ENCODE peak calls at places on chromosomes 3 and 15, in four cellular contexts. Y, E, F and T are unnamed samples.

GRCh38 chr3:47661121-47661752 is 82.6 kb upstream of the CSPG5 start:
- DNase-seq in Y (no peak), E (no peak), F (no peak), T (peak; percentile 38)

GRCh38 chr15:91967935-91968605 is 114.6 kb downstream of the SLCO3A1 start:
- DNase-seq in Y (no peak), E (no peak), F (no peak), T (no peak)

GRCh38 chr3:112056451-112056929 is 22.0 kb downstream of the TMPRSS7 start:
- DNase-seq in Y (no peak), E (no peak), F (no peak), T (peak; percentile 26)

GRCh38 chr3:41102053-41102556 is 97.2 kb upstream of the CTNNB1 start:
- DNase-seq in Y (peak; percentile 74), E (no peak), F (no peak), T (peak; percentile 5)

GRCh38 chr15:95770191-95770590 is 560.3 kb upstream of the NR2F2 start:
- DNase-seq in Y (no peak), E (no peak), F (no peak), T (no peak)

GRCh38 chr3:79729096-79729495 is 38.7 kb downstream of the ROBO1 start:
- DNase-seq in Y (no peak), E (no peak), F (no peak), T (no peak)

GRCh38 chr3:162143181-162143580 is 646.6 kb downstream of the OTOL1 start:
- DNase-seq in Y (no peak), E (no peak), F (no peak), T (no peak)

GRCh38 chr3:87247086-87247781 is 20.1 kb downstream of the CHMP2B start:
- DNase-seq in Y (no peak), E (no peak), F (no peak), T (no peak)

GRCh38 chr3:175526609-175527280 is 667.6 kb downstream of the NAALADL2 start:
- DNase-seq in Y (no peak), E (no peak), F (no peak), T (no peak)

DNA sequence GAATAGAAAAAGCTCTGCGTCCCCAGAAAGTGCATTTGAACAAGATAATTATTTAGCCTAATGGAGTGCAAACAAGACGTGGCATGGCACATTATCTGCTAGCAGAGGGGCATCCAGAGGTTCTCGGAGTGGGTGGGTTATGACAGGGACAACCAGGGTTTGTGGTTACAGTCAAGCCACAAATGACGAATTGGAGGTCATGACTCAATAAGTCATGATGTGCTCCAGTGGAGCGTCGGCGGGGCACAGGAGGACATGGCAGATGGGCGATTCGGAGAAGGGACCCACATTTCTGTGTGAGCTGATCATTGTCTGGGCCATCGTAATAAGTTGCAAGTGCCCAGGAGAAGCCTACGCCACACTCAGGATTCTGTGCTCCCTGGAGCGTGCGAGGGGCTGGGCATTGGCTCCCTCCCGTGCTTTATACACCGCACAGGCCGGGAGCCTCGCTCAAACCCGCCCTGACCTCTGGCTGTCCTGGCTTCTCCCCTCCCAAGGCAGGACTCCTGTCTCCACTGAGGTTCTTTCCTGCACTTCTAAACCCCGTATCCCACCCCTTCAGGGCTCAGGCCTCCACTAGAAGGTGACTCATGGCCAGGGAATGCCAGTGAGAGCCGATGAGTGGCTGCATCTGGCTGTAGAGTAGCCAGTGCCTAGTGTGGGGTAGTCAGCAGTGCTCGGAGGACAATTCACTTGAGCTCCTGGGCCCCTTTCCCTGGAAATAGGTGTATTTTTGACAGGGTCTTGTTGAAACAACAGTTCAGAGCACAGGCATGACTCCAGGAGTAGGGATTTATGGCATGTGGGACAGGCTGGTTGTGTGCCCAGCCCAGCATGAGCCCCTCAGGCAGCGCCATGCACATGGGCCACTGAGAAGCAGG is 67.4 kb downstream of the GRIP2 start:
- DNase-seq in Y (peak; percentile 20), E (no peak), F (no peak), T (peak; percentile 73)
- TF ChIP-seq CHD4 in Y (no peak), E (no peak), F (no peak), T (no peak)

GRCh38 chr3:8550619-8551018 is 49.0 kb downstream of the LMCD1 start:
- DNase-seq in Y (no peak), E (no peak), F (no peak), T (no peak)

GRCh38 chr3:8549354-8549753 is 47.7 kb downstream of the LMCD1 start:
- DNase-seq in Y (no peak), E (no peak), F (no peak), T (no peak)

GRCh38 chr3:8553405-8553804 is 51.8 kb downstream of the LMCD1 start:
- DNase-seq in Y (no peak), E (no peak), F (no peak), T (no peak)

GRCh38 chr3:8554725-8555621 is 53.4 kb downstream of the LMCD1 start:
- DNase-seq in Y (no peak), E (no peak), F (no peak), T (no peak)

DNA sequence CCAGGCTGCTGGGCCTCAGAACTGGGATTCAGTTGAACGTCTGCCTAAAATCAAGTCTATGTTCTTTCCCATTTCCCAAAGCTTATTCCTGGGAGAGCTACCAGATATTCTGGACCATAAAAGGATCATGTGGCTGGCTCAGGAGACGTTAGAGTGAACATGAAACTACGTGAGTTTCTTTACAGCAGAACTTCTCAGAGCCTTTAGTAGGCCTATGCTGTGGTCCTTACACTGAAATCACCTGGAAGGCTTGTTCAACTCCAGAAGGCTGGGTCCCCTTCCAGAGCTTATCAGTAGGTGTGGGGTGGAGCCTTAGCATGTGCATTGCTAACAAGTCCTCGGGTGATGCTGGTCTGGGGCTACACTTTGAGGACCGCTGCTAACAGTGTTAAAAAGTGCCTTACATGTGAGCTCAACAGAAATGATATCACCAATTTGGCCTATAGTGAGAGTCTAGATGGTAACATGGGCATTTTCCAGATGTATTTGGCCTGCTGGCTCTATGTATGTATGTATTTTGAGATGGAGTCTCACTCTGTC is 50.7 kb downstream of the LMCD1 start:
- DNase-seq in Y (no peak), E (no peak), F (no peak), T (no peak)
- TF ChIP-seq SMC3 in Y (no peak), E (no peak), F (no peak), T (no peak)

GRCh38 chr15:82630033-82630432 is 17.1 kb downstream of the CPEB1 start:
- DNase-seq in Y (no peak), E (no peak), F (no peak), T (no peak)

GRCh38 chr15:82621970-82622369 is 25.2 kb downstream of the CPEB1 start:
- DNase-seq in Y (peak; percentile 8), E (no peak), F (no peak), T (peak; percentile 38)

GRCh38 chr15:82624008-82624407 is 23.2 kb downstream of the CPEB1 start:
- DNase-seq in Y (no peak), E (no peak), F (no peak), T (no peak)

GRCh38 chr15:82625136-82625535 is 22.0 kb downstream of the CPEB1 start:
- DNase-seq in Y (no peak), E (no peak), F (no peak), T (no peak)

DNA sequence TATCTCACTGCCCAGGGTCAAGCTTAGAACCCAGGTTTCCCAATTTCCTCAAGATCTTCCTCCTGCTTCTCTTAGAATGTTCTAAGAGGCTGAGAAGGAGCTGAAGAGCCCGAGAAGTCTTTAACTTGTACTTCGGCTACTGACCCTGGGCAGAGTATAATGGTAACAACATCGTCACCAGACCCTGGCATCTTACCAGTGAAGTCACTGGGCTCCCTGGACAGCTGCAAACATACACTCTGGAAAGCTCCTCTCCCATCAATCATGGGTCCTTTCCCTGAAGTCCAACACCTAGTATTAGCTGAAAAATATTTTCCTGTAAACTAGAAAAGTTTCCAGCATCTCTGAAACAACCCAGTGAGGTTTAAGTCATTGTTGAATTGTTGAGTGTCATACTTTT is 22.7 kb downstream of the CPEB1 start:
- DNase-seq in Y (no peak), E (no peak), F (no peak), T (no peak)
- TF ChIP-seq CHD4 in Y (no peak), E (no peak), F (no peak), T (no peak)

GRCh38 chr3:72769758-72770540 is 78.3 kb downstream of the SHQ1 start:
- DNase-seq in Y (no peak), E (no peak), F (no peak), T (no peak)
- TF ChIP-seq SMC3 in Y (no peak), E (no peak), F (no peak), T (no peak)

GRCh38 chr3:49013738-49014660 is 4.4 kb downstream of the DALRD3 start:
- DNase-seq in Y (peak; percentile 59), E (no peak), F (peak; percentile 20), T (peak; percentile 43)
- TF ChIP-seq CHD4 in Y (no peak), E (no peak), F (no peak), T (no peak)

DNA sequence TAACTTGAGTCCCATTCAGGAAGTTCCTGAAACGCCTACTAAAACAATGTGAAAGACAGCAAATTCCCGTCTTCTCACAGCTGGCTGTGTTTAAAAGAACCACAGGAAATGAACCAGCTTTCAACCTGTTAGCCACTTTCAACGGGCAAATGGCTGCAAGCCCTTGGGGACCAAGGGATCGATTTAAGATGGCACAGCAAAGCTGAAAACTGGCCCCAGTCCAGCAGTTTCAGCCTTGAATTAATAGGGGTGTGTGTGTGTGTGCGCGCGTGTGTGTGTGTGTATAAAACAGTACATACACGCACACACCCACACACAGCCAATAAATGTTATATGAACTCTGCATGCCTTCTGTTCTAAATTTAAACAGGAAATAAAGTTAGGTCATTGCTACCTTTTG is 168.6 kb upstream of the TMCO5A start:
- DNase-seq in Y (no peak), E (no peak), F (no peak), T (no peak)
- TF ChIP-seq SMC3 in Y (no peak), E (no peak), F (no peak), T (no peak)

GRCh38 chr15:86591994-86592746 is 512.5 kb downstream of the AGBL1 start:
- DNase-seq in Y (no peak), E (no peak), F (no peak), T (no peak)

GRCh38 chr15:86591158-86591557 is 511.5 kb downstream of the AGBL1 start:
- DNase-seq in Y (no peak), E (no peak), F (no peak), T (no peak)

GRCh38 chr15:86590461-86590860 is 510.8 kb downstream of the AGBL1 start:
- DNase-seq in Y (no peak), E (no peak), F (no peak), T (no peak)

DNA sequence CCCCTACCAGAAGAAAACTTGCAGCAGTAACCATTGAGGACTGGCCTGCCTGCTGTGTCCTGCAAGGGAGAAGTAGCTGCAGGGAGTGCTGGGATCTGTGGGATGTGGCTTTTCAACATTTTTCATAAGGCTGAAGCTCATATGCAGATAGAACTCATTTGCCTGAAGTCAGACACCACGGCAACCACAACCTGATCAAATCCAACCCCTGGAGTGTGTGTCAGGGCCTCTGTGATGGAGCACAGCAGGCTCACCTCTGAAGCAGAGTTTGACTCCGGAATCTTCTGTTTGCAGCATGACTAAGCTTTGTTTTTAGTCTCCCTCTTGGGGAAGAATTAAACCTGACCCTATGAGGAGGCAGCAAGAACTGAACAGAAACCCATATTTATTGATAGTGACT is 508.7 kb downstream of the AGBL1 start:
- DNase-seq in Y (no peak), E (no peak), F (no peak), T (no peak)
- TF ChIP-seq CHD4 in Y (no peak), E (no peak), F (no peak), T (no peak)

DNA sequence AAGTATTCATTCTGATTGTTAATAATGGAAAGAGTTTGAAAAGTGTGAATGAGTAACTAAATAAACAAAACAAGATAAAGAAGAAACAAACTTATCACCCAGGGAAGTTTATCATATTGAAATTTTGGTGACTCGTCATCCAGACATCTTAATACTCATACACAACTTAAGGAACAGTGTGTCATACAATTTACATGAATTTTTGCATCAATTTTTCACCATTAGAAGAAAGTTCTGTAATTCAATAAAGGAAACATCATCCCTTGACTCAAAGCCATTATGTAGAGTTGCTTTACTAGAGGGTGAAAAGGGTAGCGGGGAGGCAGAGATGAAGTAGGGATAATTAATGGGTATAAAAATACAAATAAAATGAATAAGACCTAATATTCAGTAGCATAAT is 536.2 kb downstream of the GRM7 start:
- DNase-seq in Y (no peak), E (no peak), F (no peak), T (no peak)
- TF ChIP-seq SMC3 in Y (no peak), E (no peak), F (no peak), T (no peak)